ENCODE peak calls at places on chromosome 22, in ten cellular contexts. T is uterus, D is right lobe of liver, R is stomach, I is HepG2, S is spleen, Q is body of pancreas, F is Peyer's patch, L is transverse colon, P is tibial nerve. O is an unnamed sample. For H3K27me3, the result is how much of the 10 kb centered on the place peaks cover.

GRCh38 chr22:35334010-35334409 is 34.3 kb downstream of the TOM1 start:
- DNase-seq in T (no peak), D (no peak), R (no peak), I (no peak), S (no peak), Q (no peak), F (no peak), L (no peak), P (no peak), O (no peak)

GRCh38 chr22:20506543-20507252 is 712 bp upstream of the MED15 start:
- DNase-seq in T (no peak), D (no peak), R (no peak), I (no peak), S (no peak), Q (no peak), F (no peak), L (no peak), P (no peak), O (no peak)

GRCh38 chr22:29873943-29874342 is 9.0 kb upstream of the MTMR3 start:
- DNase-seq in T (no peak), D (no peak), R (no peak), I (no peak), S (no peak), Q (no peak), F (no peak), L (no peak), P (no peak), O (no peak)

GRCh38 chr22:26589845-26590524 is at the start of gene TPST2:
- DNase-seq in T (peak), D (peak), R (peak), I (peak), S (peak), Q (peak), F (peak), L (peak), P (peak), O (peak)

GRCh38 chr22:48244388-48245118 is 1482.1 kb downstream of the TBC1D22A start:
- DNase-seq in T (no peak), D (no peak), R (peak), I (no peak), S (peak), Q (no peak), F (no peak), L (no peak), P (no peak), O (peak)

GRCh38 chr22:31279821-31280496 is 12.3 kb downstream of the PIK3IP1 start:
- DNase-seq in T (no peak), D (no peak), R (no peak), I (no peak), S (no peak), Q (no peak), F (no peak), L (no peak), P (no peak), O (no peak)

GRCh38 chr22:26922804-26923203 is 265.4 kb downstream of the MIAT start:
- DNase-seq in T (no peak), D (no peak), R (no peak), I (no peak), S (no peak), Q (no peak), F (no peak), L (no peak), P (no peak), O (no peak)

GRCh38 chr22:47102648-47103047 is 340.2 kb downstream of the TBC1D22A start:
- DNase-seq in T (no peak), D (no peak), R (no peak), I (peak), S (no peak), Q (peak), F (no peak), L (no peak), P (no peak), O (no peak)

GRCh38 chr22:24502540-24502939 is 7.4 kb downstream of the UPB1 start:
- DNase-seq in T (no peak), D (no peak), R (no peak), I (no peak), S (no peak), Q (no peak), F (no peak), L (no peak), P (no peak), O (no peak)

GRCh38 chr22:36743591-36744412 is 32.1 kb downstream of the IFT27 start:
- DNase-seq in T (no peak), D (no peak), R (no peak), I (no peak), S (no peak), Q (no peak), F (peak), L (no peak), P (no peak), O (no peak)

GRCh38 chr22:36746571-36746970 is 29.3 kb downstream of the IFT27 start:
- DNase-seq in T (no peak), D (no peak), R (no peak), I (no peak), S (no peak), Q (no peak), F (peak), L (no peak), P (no peak), O (no peak)

GRCh38 chr22:36744791-36745190 is 31.1 kb downstream of the IFT27 start:
- DNase-seq in T (no peak), D (no peak), R (no peak), I (no peak), S (no peak), Q (no peak), F (peak), L (no peak), P (no peak), O (no peak)

GRCh38 chr22:36744413-36744765 is 31.5 kb downstream of the IFT27 start:
- DNase-seq in T (no peak), D (no peak), R (no peak), I (no peak), S (no peak), Q (no peak), F (no peak), L (no peak), P (no peak), O (no peak)

GRCh38 chr22:36745301-36745995 is 30.5 kb downstream of the IFT27 start:
- DNase-seq in T (no peak), D (no peak), R (no peak), I (no peak), S (no peak), Q (no peak), F (peak), L (no peak), P (no peak), O (no peak)
- TF ChIP-seq POLR2A in T (no peak), D (no peak), R (no peak), I (no peak), S (no peak), Q (no peak), F (no peak), L (no peak), P (no peak), O (no peak)

GRCh38 chr22:46027219-46028068 is 50.5 kb upstream of the WNT7B start:
- DNase-seq in T (peak), D (peak), R (peak), I (peak), S (peak), Q (peak), F (peak), L (peak), P (peak), O (peak)
- H3K4me3 ChIP-seq in T (peak), D (peak), R (peak), I (peak), S (peak), Q (no peak), F (peak), L (peak), P (peak), O (peak)

GRCh38 chr22:36391648-36392047 is 3.9 kb upstream of the MYH9 start:
- DNase-seq in T (no peak), D (no peak), R (no peak), I (no peak), S (no peak), Q (no peak), F (peak), L (peak), P (no peak), O (no peak)
- H3K27me3 ChIP-seq in T (under half), D (under half), R (under half), I (under half), S (under half), Q (under half), F (under half), L (under half), P (under half), O (under half)

DNA sequence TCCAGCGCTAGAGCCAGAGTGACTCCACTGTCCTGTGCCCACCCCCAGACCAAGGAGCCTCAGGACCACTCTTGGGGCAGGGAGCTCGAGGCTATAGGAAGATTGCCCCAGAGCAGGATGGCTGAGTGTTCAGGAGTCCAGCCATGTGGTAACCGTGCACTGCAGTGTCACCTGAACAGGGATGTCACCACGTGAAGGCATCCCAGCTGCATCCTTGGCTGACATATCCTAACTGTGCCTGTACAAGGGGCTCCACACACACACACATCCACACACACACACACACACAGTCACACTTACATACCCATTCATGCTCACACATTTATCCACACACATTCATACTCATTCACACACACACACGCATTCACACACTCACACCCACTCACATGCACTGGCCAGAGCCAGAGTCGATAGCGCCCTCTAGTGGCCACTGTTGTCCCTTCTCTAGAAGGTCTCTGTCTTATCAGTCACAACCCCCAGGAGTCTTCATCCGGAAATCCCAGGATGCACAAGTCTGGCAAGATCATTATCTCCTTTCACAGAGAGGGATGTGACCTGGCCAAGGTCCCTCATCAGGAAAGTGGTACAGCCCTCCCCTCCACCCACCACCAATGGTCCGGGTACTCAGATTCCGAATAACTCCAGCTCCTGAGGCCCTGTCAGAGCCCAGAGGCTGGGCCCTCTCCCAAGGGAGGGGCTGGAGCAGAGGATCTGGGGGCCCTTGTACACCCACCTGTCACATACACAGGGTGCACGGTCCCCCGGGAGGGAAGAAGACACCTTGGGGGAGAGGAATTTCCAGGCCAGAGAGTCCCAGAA is 55.1 kb downstream of the IGLL5 start:
- DNase-seq in T (no peak), D (peak), R (peak), I (peak), S (peak), Q (peak), F (peak), L (peak), P (peak), O (peak)
- TF ChIP-seq POLR2A in T (no peak), D (no peak), R (no peak), I (no peak), S (no peak), Q (no peak), F (no peak), L (no peak), P (no peak), O (no peak)

GRCh38 chr22:45996241-45997076 is 19.5 kb upstream of the WNT7B start:
- DNase-seq in T (peak), D (peak), R (no peak), I (no peak), S (peak), Q (peak), F (no peak), L (peak), P (no peak), O (no peak)
- H3K4me3 ChIP-seq in T (no peak), D (no peak), R (no peak), I (no peak), S (no peak), Q (no peak), F (no peak), L (no peak), P (no peak), O (no peak)

GRCh38 chr22:36729321-36729720 is 25.8 kb upstream of the CACNG2 start:
- DNase-seq in T (no peak), D (no peak), R (no peak), I (no peak), S (no peak), Q (no peak), F (peak), L (no peak), P (no peak), O (peak)

GRCh38 chr22:36727110-36727509 is 23.6 kb upstream of the CACNG2 start:
- DNase-seq in T (no peak), D (no peak), R (no peak), I (no peak), S (no peak), Q (no peak), F (no peak), L (no peak), P (no peak), O (peak)

GRCh38 chr22:36730176-36730858 is 26.8 kb upstream of the CACNG2 start:
- DNase-seq in T (no peak), D (no peak), R (no peak), I (no peak), S (no peak), Q (no peak), F (peak), L (no peak), P (no peak), O (peak)

GRCh38 chr22:36727927-36728488 is 24.5 kb upstream of the CACNG2 start:
- DNase-seq in T (no peak), D (no peak), R (no peak), I (no peak), S (no peak), Q (no peak), F (no peak), L (no peak), P (no peak), O (peak)

GRCh38 chr22:36728505-36728904 is 25.0 kb upstream of the CACNG2 start:
- DNase-seq in T (no peak), D (no peak), R (no peak), I (no peak), S (no peak), Q (no peak), F (no peak), L (no peak), P (no peak), O (peak)
- H3K27me3 ChIP-seq in T (under half), D (under half), R (half or more), I (under half), S (under half), Q (under half), F (under half), L (under half), P (under half), O (under half)

DNA sequence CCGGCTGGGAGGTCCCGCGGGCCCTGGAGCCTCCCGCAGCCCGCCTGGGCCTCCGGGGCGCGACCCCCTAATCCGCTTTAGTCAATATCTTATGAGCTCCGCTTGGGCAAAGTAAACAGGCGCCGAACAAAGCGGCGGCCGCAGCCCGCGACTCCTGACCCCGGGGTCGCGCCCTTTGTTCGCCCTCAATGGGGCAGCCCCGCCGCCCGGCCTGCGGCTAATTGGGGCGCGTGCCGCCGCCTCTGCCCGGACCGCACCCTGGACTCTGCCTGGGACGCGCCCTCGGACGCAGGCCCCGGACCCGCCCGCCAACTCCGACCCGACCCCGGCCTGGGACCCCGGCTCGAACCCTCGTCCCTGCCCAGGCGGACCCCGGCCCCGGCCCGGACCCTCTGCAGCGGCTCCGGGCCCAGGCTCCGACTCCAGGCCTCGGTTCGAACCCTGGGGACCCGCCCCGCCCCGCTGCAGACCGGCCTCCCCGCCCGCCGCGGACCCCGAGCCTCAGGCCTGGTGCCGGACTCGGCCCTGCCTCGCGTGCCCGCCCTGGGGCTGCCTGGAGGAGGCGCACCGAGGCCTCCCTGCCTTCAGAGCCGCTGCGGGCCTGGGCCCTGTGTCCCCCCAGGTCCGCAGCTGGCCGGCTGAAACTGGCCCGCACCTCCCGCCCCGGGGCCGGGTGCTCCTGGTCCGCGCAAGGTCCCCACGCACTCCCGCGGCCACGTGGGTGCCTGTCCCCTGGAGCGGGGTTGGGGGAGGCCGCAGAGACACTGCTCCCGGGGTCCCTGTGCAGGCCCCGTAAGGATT is 84.7 kb upstream of the WNT7B start:
- DNase-seq in T (peak), D (peak), R (peak), I (peak), S (peak), Q (no peak), F (peak), L (peak), P (peak), O (peak)
- TF ChIP-seq POLR2A in T (no peak), D (no peak), R (no peak), I (no peak), S (no peak), Q (no peak), F (no peak), L (no peak), P (no peak), O (no peak)

GRCh38 chr22:42938449-42938848 is 76.5 kb downstream of the PACSIN2 start:
- DNase-seq in T (no peak), D (no peak), R (no peak), I (no peak), S (no peak), Q (no peak), F (no peak), L (no peak), P (no peak), O (no peak)

GRCh38 chr22:42939941-42940653 is 74.9 kb downstream of the PACSIN2 start:
- DNase-seq in T (no peak), D (peak), R (peak), I (peak), S (no peak), Q (peak), F (no peak), L (peak), P (no peak), O (no peak)

GRCh38 chr22:42937164-42937854 is 77.6 kb downstream of the PACSIN2 start:
- DNase-seq in T (peak), D (no peak), R (peak), I (no peak), S (peak), Q (peak), F (peak), L (peak), P (no peak), O (no peak)

GRCh38 chr22:42938976-42939375 is 76.0 kb downstream of the PACSIN2 start:
- DNase-seq in T (no peak), D (no peak), R (no peak), I (no peak), S (no peak), Q (peak), F (no peak), L (no peak), P (no peak), O (no peak)

GRCh38 chr22:42939451-42939881 is 75.5 kb downstream of the PACSIN2 start:
- DNase-seq in T (no peak), D (no peak), R (no peak), I (no peak), S (no peak), Q (no peak), F (no peak), L (peak), P (no peak), O (no peak)
- H3K4me3 ChIP-seq in T (no peak), D (no peak), R (no peak), I (no peak), S (no peak), Q (no peak), F (no peak), L (no peak), P (no peak), O (no peak)